ENCODE peak calls at places on chromosomes 2 and 18, in seven cellular contexts. One of them, this sample, is unnamed.

GRCh38 chr2:223884399-223884798 is 47.0 kb upstream of the AP1S3 start:
- DNase-seq in fibroblast of lung: no peak
- DNase-seq in iris pigment epithelial cell: peak; percentile 29
- DNase-seq in Caki2: no peak
- DNase-seq in GM23248: peak; percentile 83
- DNase-seq in progenitor cell of endocrine pancreas: no peak
- DNase-seq in NCI-H460: no peak
- DNase-seq in this sample: peak; percentile 18

GRCh38 chr2:19971691-19972090 is 18.2 kb downstream of the WDR35 start:
- DNase-seq in iris pigment epithelial cell: peak; percentile 28
- DNase-seq in Caki2: no peak
- DNase-seq in NCI-H460: no peak
- DNase-seq in progenitor cell of endocrine pancreas: no peak
- DNase-seq in fibroblast of lung: no peak
- DNase-seq in GM23248: no peak
- DNase-seq in this sample: no peak

GRCh38 chr2:222690564-222691200 is 19.2 kb downstream of the MOGAT1 start:
- DNase-seq in fibroblast of lung: peak; percentile 83
- DNase-seq in Caki2: peak; percentile 56
- DNase-seq in NCI-H460: peak; percentile 80
- DNase-seq in GM23248: peak; percentile 86
- DNase-seq in progenitor cell of endocrine pancreas: peak; percentile 59
- DNase-seq in iris pigment epithelial cell: peak; percentile 75
- DNase-seq in this sample: peak; percentile 81

GRCh38 chr18:5447442-5447841 is 96.4 kb downstream of the EPB41L3 start:
- DNase-seq in NCI-H460: no peak
- DNase-seq in progenitor cell of endocrine pancreas: no peak
- DNase-seq in iris pigment epithelial cell: no peak
- DNase-seq in GM23248: no peak
- DNase-seq in Caki2: no peak
- DNase-seq in fibroblast of lung: no peak
- DNase-seq in this sample: no peak

GRCh38 chr2:98585386-98585785 is 22.9 kb downstream of the COA5 start:
- DNase-seq in Caki2: no peak
- DNase-seq in progenitor cell of endocrine pancreas: no peak
- DNase-seq in iris pigment epithelial cell: no peak
- DNase-seq in NCI-H460: no peak
- DNase-seq in GM23248: no peak
- DNase-seq in fibroblast of lung: no peak
- DNase-seq in this sample: no peak

GRCh38 chr2:148282201-148282600 is 261.3 kb downstream of the MBD5 start:
- DNase-seq in Caki2: no peak
- DNase-seq in iris pigment epithelial cell: peak; percentile 78
- DNase-seq in progenitor cell of endocrine pancreas: no peak
- DNase-seq in GM23248: peak; percentile 41
- DNase-seq in NCI-H460: peak; percentile 6
- DNase-seq in fibroblast of lung: peak; percentile 28
- DNase-seq in this sample: no peak

GRCh38 chr2:156430978-156431358 is 5.2 kb upstream of the GPD2 start:
- DNase-seq in GM23248: peak; percentile 72
- DNase-seq in iris pigment epithelial cell: peak; percentile 89
- DNase-seq in progenitor cell of endocrine pancreas: no peak
- DNase-seq in Caki2: peak; percentile 64
- DNase-seq in fibroblast of lung: peak; percentile 68
- DNase-seq in NCI-H460: peak; percentile 85
- DNase-seq in this sample: peak; percentile 72

GRCh38 chr2:142165790-142166189 is 35.0 kb upstream of the LRP1B start:
- DNase-seq in Caki2: peak; percentile 61
- DNase-seq in progenitor cell of endocrine pancreas: no peak
- DNase-seq in iris pigment epithelial cell: peak; percentile 86
- DNase-seq in NCI-H460: peak; percentile 45
- DNase-seq in fibroblast of lung: peak; percentile 45
- DNase-seq in GM23248: peak; percentile 48
- DNase-seq in this sample: peak; percentile 38

GRCh38 chr2:45806563-45807358 is 155.3 kb downstream of the PRKCE start:
- DNase-seq in progenitor cell of endocrine pancreas: no peak
- DNase-seq in iris pigment epithelial cell: no peak
- DNase-seq in NCI-H460: no peak
- DNase-seq in GM23248: no peak
- DNase-seq in fibroblast of lung: no peak
- DNase-seq in Caki2: no peak
- DNase-seq in this sample: no peak

GRCh38 chr2:180006236-180006635 is 861 bp downstream of the CWC22 start:
- DNase-seq in NCI-H460: no peak
- DNase-seq in fibroblast of lung: no peak
- DNase-seq in Caki2: no peak
- DNase-seq in GM23248: peak; percentile 18
- DNase-seq in progenitor cell of endocrine pancreas: no peak
- DNase-seq in iris pigment epithelial cell: no peak
- DNase-seq in this sample: no peak

GRCh38 chr18:45588284-45588683 is 27.0 kb upstream of the SLC14A2 start:
- DNase-seq in fibroblast of lung: peak; percentile 64
- DNase-seq in GM23248: peak; percentile 58
- DNase-seq in progenitor cell of endocrine pancreas: no peak
- DNase-seq in Caki2: no peak
- DNase-seq in iris pigment epithelial cell: peak; percentile 11
- DNase-seq in NCI-H460: no peak
- DNase-seq in this sample: peak; percentile 71

GRCh38 chr2:4219121-4219520 is 515.7 kb downstream of the DCDC2C start:
- DNase-seq in NCI-H460: no peak
- DNase-seq in GM23248: no peak
- DNase-seq in Caki2: no peak
- DNase-seq in fibroblast of lung: no peak
- DNase-seq in progenitor cell of endocrine pancreas: no peak
- DNase-seq in iris pigment epithelial cell: no peak
- DNase-seq in this sample: no peak

GRCh38 chr2:55163258-55163657 is 68.8 kb downstream of the CLHC1 start:
- DNase-seq in fibroblast of lung: peak; percentile 32
- DNase-seq in iris pigment epithelial cell: peak; percentile 86
- DNase-seq in NCI-H460: peak; percentile 21
- DNase-seq in progenitor cell of endocrine pancreas: no peak
- DNase-seq in GM23248: peak; percentile 91
- DNase-seq in Caki2: no peak
- DNase-seq in this sample: peak; percentile 66